ENCODE peak calls at places on chromosomes 16 and 17, in four cellular contexts. O is fibroblast of lung, X is foreskin fibroblast, I is fibroblast of mammary gland. S is an unnamed sample.

GRCh38 chr17:48093341-48094045 is 7.8 kb downstream of the CBX1 start:
- DNase-seq in O (no peak), X (no peak), I (no peak), S (no peak)

GRCh38 chr17:72361892-72362291 is 241.1 kb downstream of the SOX9 start:
- DNase-seq in O (peak; percentile 74), X (no peak), I (peak; percentile 61), S (no peak)

GRCh38 chr16:2912330-2913199 is 834 bp downstream of the FLYWCH1 start:
- DNase-seq in O (peak; percentile 75), X (peak; percentile 67), I (peak; percentile 73), S (peak; percentile 37)

GRCh38 chr16:70563571-70563970 is 40.0 kb downstream of the SF3B3 start:
- DNase-seq in O (no peak), X (no peak), I (peak; percentile 86), S (no peak)

GRCh38 chr16:48507346-48507745 is 102.6 kb downstream of the N4BP1 start:
- DNase-seq in O (no peak), X (peak; percentile 47), I (peak; percentile 32), S (no peak)

GRCh38 chr17:47184671-47185070 is 4.4 kb downstream of the CDC27 start:
- DNase-seq in O (no peak), X (peak; percentile 48), I (peak; percentile 67), S (no peak)

GRCh38 chr16:9447195-9447551 is 355.7 kb downstream of the HAPSTR1 start:
- DNase-seq in O (no peak), X (no peak), I (no peak), S (peak; percentile 2)

GRCh38 chr17:9037741-9038140 is 16.4 kb downstream of the NTN1 start:
- DNase-seq in O (no peak), X (no peak), I (no peak), S (no peak)

GRCh38 chr17:40023590-40024292 is 8.5 kb downstream of the CSF3 start:
- DNase-seq in O (no peak), X (peak; percentile 78), I (peak; percentile 62), S (peak; percentile 34)

GRCh38 chr17:41498276-41498675 is 7.1 kb downstream of the KRT13 start:
- DNase-seq in O (no peak), X (no peak), I (peak; percentile 3), S (no peak)

GRCh38 chr17:8255499-8255898 is 6.4 kb downstream of the PFAS start:
- DNase-seq in O (no peak), X (no peak), I (no peak), S (no peak)

GRCh38 chr17:36183001-36183810 is 6.8 kb upstream of the TBC1D3B start:
- DNase-seq in O (peak; percentile 78), X (peak; percentile 90), I (peak; percentile 72), S (peak; percentile 95)

GRCh38 chr17:80588687-80589086 is 44.0 kb downstream of the RPTOR start:
- DNase-seq in O (no peak), X (no peak), I (no peak), S (no peak)

GRCh38 chr17:78146881-78147280 is 696 bp downstream of the C17orf99 start:
- DNase-seq in O (no peak), X (no peak), I (no peak), S (no peak)

GRCh38 chr16:10949424-10949970 is 5.1 kb downstream of the CLEC16A start:
- DNase-seq in O (peak; percentile 39), X (peak; percentile 38), I (peak; percentile 34), S (peak; percentile 85)

GRCh38 chr17:47792979-47793378 is 28.6 kb downstream of the OSBPL7 start:
- DNase-seq in O (no peak), X (no peak), I (no peak), S (no peak)

GRCh38 chr17:64507418-64507766 is 615 bp downstream of the CEP95 start:
- DNase-seq in O (peak; percentile 79), X (peak; percentile 75), I (peak; percentile 75), S (peak; percentile 64)

GRCh38 chr17:58343131-58343530 is 8.9 kb downstream of the SUPT4H1 start:
- DNase-seq in O (no peak), X (no peak), I (no peak), S (no peak)

GRCh38 chr17:73308017-73308823 is 3.6 kb downstream of the CDC42EP4 start:
- DNase-seq in O (peak; percentile 86), X (peak; percentile 96), I (peak; percentile 93), S (peak; percentile 32)

GRCh38 chr17:57918017-57918895 is 37.0 kb downstream of the CUEDC1 start:
- DNase-seq in O (peak; percentile 58), X (peak; percentile 51), I (peak; percentile 41), S (peak; percentile 43)

GRCh38 chr17:57956311-57957119 is 1.3 kb upstream of the CUEDC1 start:
- DNase-seq in O (no peak), X (no peak), I (no peak), S (no peak)

GRCh38 chr17:21129023-21129681 is 2.4 kb downstream of the DHRS7B start:
- DNase-seq in O (peak; percentile 34), X (peak; percentile 81), I (peak; percentile 69), S (no peak)

GRCh38 chr17:8696951-8697745 is 47.5 kb downstream of the CCDC42 start:
- DNase-seq in O (peak; percentile 98), X (peak; percentile 53), I (peak; percentile 64), S (no peak)

GRCh38 chr16:31221357-31222160 is 4.6 kb upstream of the PYDC1 start:
- DNase-seq in O (no peak), X (no peak), I (no peak), S (no peak)

GRCh38 chr17:41655611-41656111 is 31.3 kb upstream of the KRT17 start:
- DNase-seq in O (no peak), X (no peak), I (no peak), S (no peak)

GRCh38 chr17:83065660-83066542 is 13.5 kb upstream of the METRNL start:
- DNase-seq in O (no peak), X (no peak), I (no peak), S (no peak)

GRCh38 chr17:70144260-70144846 is 25.0 kb upstream of the KCNJ2 start:
- DNase-seq in O (peak; percentile 43), X (peak; percentile 69), I (peak; percentile 59), S (no peak)

GRCh38 chr17:62722625-62723024 is 85.5 kb downstream of the MARCHF10 start:
- DNase-seq in O (no peak), X (no peak), I (no peak), S (no peak)

GRCh38 chr17:78137392-78138203 is 7.0 kb downstream of the TMC8 start:
- DNase-seq in O (no peak), X (no peak), I (no peak), S (no peak)

GRCh38 chr16:74657873-74658642 is 8.6 kb downstream of the RFWD3 start:
- DNase-seq in O (no peak), X (no peak), I (no peak), S (no peak)

GRCh38 chr16:74660383-74660782 is 6.3 kb downstream of the RFWD3 start:
- DNase-seq in O (no peak), X (no peak), I (no peak), S (no peak)

GRCh38 chr16:74661064-74661463 is 5.6 kb downstream of the RFWD3 start:
- DNase-seq in O (no peak), X (no peak), I (no peak), S (no peak)

GRCh38 chr16:74654536-74654935 is 12.1 kb downstream of the RFWD3 start:
- DNase-seq in O (no peak), X (no peak), I (no peak), S (no peak)

GRCh38 chr16:74659041-74659440 is 7.6 kb downstream of the RFWD3 start:
- DNase-seq in O (no peak), X (no peak), I (no peak), S (no peak)
- H3K4me3 ChIP-seq in O (no peak overlapping the region), X (no peak overlapping the region), I (no peak overlapping the region), S (no peak overlapping the region)

GRCh38 chr17:3043737-3044365 is 19.6 kb downstream of the OR1D5 start:
- DNase-seq in O (no peak), X (no peak), I (peak; percentile 14), S (no peak)

GRCh38 chr17:3048727-3049471 is 14.5 kb downstream of the OR1D5 start:
- DNase-seq in O (peak; percentile 97), X (peak; percentile 99), I (peak; percentile 98), S (peak; percentile 96)

GRCh38 chr17:3046753-3047152 is 16.7 kb downstream of the OR1D5 start:
- DNase-seq in O (no peak), X (no peak), I (no peak), S (no peak)

DNA sequence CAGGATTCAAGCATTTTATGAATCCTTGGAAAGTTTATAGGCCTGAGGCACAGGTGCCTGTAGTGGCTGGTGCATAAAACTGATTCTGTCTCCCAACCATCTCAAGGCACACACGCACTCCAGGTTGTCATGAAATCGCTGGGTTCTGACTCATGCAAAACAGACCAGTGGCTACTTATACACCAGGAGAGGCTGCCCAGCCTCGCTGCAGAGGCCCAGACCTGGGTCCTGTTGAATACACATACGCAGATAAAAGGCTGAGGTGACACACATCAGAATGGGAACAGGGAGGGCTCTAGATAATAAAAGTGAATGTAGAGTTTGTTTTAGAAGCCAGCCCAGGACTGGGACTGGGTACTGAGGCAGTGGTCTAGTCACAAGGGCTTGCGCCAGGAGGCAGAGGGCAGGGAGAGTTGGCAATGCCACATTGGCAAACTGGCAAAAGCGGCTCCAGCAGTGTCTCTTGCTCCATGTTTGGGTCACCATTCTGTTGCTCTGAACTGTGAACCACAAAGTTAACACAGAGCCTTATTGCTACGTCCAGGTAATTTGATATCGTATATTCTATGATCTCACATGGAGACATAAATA is 13.6 kb downstream of the OR1D5 start:
- DNase-seq in O (peak; percentile 44), X (no peak), I (peak; percentile 25), S (no peak)
- H3K4me3 ChIP-seq in O (no peak overlapping the region), X (peak overlapping the region; percentile 80), I (no peak overlapping the region), S (peak overlapping the region; percentile 75)

GRCh38 chr16:85863384-85863774 is 35.6 kb upstream of the IRF8 start:
- DNase-seq in O (peak; percentile 41), X (peak; percentile 19), I (no peak), S (no peak)

GRCh38 chr16:85860413-85861094 is 38.4 kb upstream of the IRF8 start:
- DNase-seq in O (no peak), X (no peak), I (no peak), S (no peak)

GRCh38 chr16:85864965-85865364 is 34.0 kb upstream of the IRF8 start:
- DNase-seq in O (no peak), X (no peak), I (no peak), S (no peak)

GRCh38 chr16:85861095-85861825 is 37.7 kb upstream of the IRF8 start:
- DNase-seq in O (no peak), X (no peak), I (no peak), S (no peak)

GRCh38 chr16:85862476-85863383 is 36.2 kb upstream of the IRF8 start:
- DNase-seq in O (no peak), X (no peak), I (no peak), S (no peak)
- H3K4me3 ChIP-seq in O (no peak overlapping the region), X (no peak overlapping the region), I (no peak overlapping the region), S (no peak overlapping the region)

DNA sequence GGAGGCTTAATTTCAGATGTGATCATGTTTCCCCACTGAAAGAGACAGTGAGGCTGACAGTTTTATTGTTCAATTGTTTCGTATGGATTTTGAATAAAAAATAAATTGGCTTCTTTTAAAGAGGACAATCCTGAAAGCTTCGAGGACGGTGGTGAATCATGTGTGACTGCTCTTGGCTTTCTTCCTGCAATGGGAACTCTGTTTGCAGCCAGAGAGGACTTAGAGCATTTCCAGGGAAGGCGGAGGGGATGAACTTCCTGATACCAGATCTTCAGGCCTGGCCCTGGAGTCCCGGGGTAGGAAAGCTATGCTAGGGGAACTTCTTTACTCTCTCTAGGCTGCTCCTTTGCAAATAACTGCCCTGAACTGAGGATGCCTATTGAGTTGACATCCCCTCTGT is 72.7 kb upstream of the C16orf82 start:
- DNase-seq in O (peak; percentile 54), X (peak; percentile 84), I (peak; percentile 77), S (peak; percentile 75)
- H3K4me3 ChIP-seq in O (no peak overlapping the region), X (no peak overlapping the region), I (no peak overlapping the region), S (no peak overlapping the region)